ENCODE peak calls at places on chromosomes 11 and 22, in four cellular contexts. One of them, this sample, is unnamed.

GRCh38 chr11:75700940-75701339 is 16.7 kb upstream of the MOGAT2 start:
- DNase-seq in GM20000: no peak
- DNase-seq in GM23338: no peak
- DNase-seq in HL-60: no peak
- DNase-seq in this sample: no peak

GRCh38 chr22:24985824-24986214 is 33.3 kb downstream of the KIAA1671 start:
- DNase-seq in GM23338: no peak
- DNase-seq in HL-60: no peak
- DNase-seq in GM20000: no peak
- DNase-seq in this sample: no peak

GRCh38 chr11:60349990-60350389 is 22.9 kb downstream of the MS4A6E start:
- DNase-seq in GM23338: no peak
- DNase-seq in HL-60: no peak
- DNase-seq in GM20000: no peak
- DNase-seq in this sample: no peak

GRCh38 chr11:45061641-45062040 is 84.8 kb upstream of the PRDM11 start:
- DNase-seq in GM23338: no peak
- DNase-seq in GM20000: no peak
- DNase-seq in HL-60: no peak
- DNase-seq in this sample: no peak

GRCh38 chr22:27195104-27195503 is 537.7 kb downstream of the MIAT start:
- DNase-seq in HL-60: no peak
- DNase-seq in GM20000: no peak
- DNase-seq in GM23338: no peak
- DNase-seq in this sample: no peak

GRCh38 chr11:124078591-124078990 is 36.7 kb upstream of the VWA5A start:
- DNase-seq in GM20000: no peak
- DNase-seq in HL-60: no peak
- DNase-seq in GM23338: no peak
- DNase-seq in this sample: no peak

GRCh38 chr11:35103366-35104194 is 35.4 kb upstream of the CD44 start:
- DNase-seq in GM20000: no peak
- DNase-seq in HL-60: no peak
- DNase-seq in GM23338: no peak
- DNase-seq in this sample: no peak

GRCh38 chr22:49879871-49880270 is 26.2 kb downstream of the ZBED4 start:
- DNase-seq in GM23338: no peak
- DNase-seq in GM20000: no peak
- DNase-seq in HL-60: no peak
- DNase-seq in this sample: no peak

GRCh38 chr11:6755303-6755952 is 16.3 kb downstream of the OR2AG2 start:
- DNase-seq in GM23338: peak; percentile 72
- DNase-seq in HL-60: peak; percentile 10
- DNase-seq in GM20000: peak; percentile 38
- DNase-seq in this sample: peak; percentile 27

GRCh38 chr11:74278721-74279148 is 32.7 kb downstream of the P4HA3 start:
- DNase-seq in HL-60: no peak
- DNase-seq in GM20000: no peak
- DNase-seq in GM23338: no peak
- DNase-seq in this sample: no peak

GRCh38 chr11:12110201-12110713 is at the start of gene MICAL2:
- DNase-seq in GM20000: peak; percentile 95
- DNase-seq in GM23338: peak; percentile 91
- DNase-seq in HL-60: peak; percentile 67
- DNase-seq in this sample: peak; percentile 96

GRCh38 chr11:27216268-27217149 is 146.5 kb downstream of the CCDC34 start:
- DNase-seq in HL-60: no peak
- DNase-seq in GM23338: no peak
- DNase-seq in GM20000: no peak
- DNase-seq in this sample: no peak

GRCh38 chr22:37240240-37240940 is 3.7 kb downstream of the RAC2 start:
- DNase-seq in HL-60: no peak
- DNase-seq in GM20000: no peak
- DNase-seq in GM23338: no peak
- DNase-seq in this sample: no peak

GRCh38 chr11:72738199-72739141 is 13.7 kb downstream of the ARAP1 start:
- DNase-seq in GM20000: peak; percentile 68
- DNase-seq in GM23338: peak; percentile 33
- DNase-seq in HL-60: peak; percentile 88
- DNase-seq in this sample: peak; percentile 60

GRCh38 chr11:38460429-38460828 is 1862.4 kb upstream of the RAG2 start:
- DNase-seq in GM23338: no peak
- DNase-seq in HL-60: no peak
- DNase-seq in GM20000: no peak
- DNase-seq in this sample: no peak

GRCh38 chr11:3866206-3866605 is 10.7 kb downstream of the STIM1 start:
- DNase-seq in GM20000: no peak
- DNase-seq in HL-60: peak; percentile 91
- DNase-seq in GM23338: peak; percentile 17
- DNase-seq in this sample: no peak

GRCh38 chr11:31643831-31644230 is 134.3 kb downstream of the ELP4 start:
- DNase-seq in GM23338: no peak
- DNase-seq in GM20000: no peak
- DNase-seq in HL-60: no peak
- DNase-seq in this sample: no peak

GRCh38 chr11:31645747-31646146 is 136.2 kb downstream of the ELP4 start:
- DNase-seq in GM23338: no peak
- DNase-seq in HL-60: no peak
- DNase-seq in GM20000: no peak
- DNase-seq in this sample: no peak

GRCh38 chr11:31636983-31637382 is 127.4 kb downstream of the ELP4 start:
- DNase-seq in GM23338: no peak
- DNase-seq in GM20000: no peak
- DNase-seq in HL-60: no peak
- DNase-seq in this sample: no peak

GRCh38 chr11:31640611-31641010 is 131.0 kb downstream of the ELP4 start:
- DNase-seq in GM23338: peak; percentile 17
- DNase-seq in HL-60: no peak
- DNase-seq in GM20000: no peak
- DNase-seq in this sample: no peak

DNA sequence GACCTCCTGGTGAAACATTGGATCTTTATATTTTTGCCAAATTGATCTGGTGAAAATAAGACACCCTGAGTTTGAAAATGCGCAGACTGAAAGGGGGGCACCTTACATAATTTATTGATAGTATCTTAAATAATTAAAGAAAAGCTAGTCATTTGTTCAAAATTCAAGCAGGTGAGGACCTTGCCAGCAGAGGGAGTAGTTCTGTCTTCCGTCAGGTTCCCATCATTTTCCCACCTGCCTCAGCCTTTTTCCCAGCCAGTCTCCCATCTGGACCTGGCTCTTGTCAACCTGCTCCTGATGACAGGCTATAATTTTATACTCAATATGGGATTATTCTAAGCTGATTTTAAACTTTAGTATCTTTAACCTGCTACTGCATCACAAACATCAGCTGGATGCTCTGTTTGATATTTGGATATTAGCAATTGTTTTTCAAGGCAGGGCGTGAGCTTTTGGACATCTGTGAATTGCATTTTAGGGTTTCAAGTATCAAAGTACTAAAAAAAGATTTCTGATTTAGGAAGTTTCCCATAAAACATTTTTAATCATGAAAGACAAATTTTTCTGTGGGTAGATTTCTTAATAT is 132.0 kb downstream of the ELP4 start:
- DNase-seq in GM23338: peak; percentile 86
- DNase-seq in GM20000: peak; percentile 2
- DNase-seq in HL-60: no peak
- DNase-seq in this sample: no peak
- TF ChIP-seq CTCF in GM23338: peak; percentile 88
- TF ChIP-seq CTCF in GM20000: peak; percentile 22
- TF ChIP-seq CTCF in HL-60: no peak
- TF ChIP-seq CTCF in this sample: peak; percentile 67

GRCh38 chr11:127003260-127003981 is 2.9 kb upstream of the KIRREL3 start:
- DNase-seq in GM20000: peak; percentile 43
- DNase-seq in HL-60: no peak
- DNase-seq in GM23338: peak; percentile 91
- DNase-seq in this sample: peak; percentile 49
- TF ChIP-seq CTCF in GM20000: peak; percentile 17
- TF ChIP-seq CTCF in HL-60: no peak
- TF ChIP-seq CTCF in GM23338: peak; percentile 53
- TF ChIP-seq CTCF in this sample: peak; percentile 22

DNA sequence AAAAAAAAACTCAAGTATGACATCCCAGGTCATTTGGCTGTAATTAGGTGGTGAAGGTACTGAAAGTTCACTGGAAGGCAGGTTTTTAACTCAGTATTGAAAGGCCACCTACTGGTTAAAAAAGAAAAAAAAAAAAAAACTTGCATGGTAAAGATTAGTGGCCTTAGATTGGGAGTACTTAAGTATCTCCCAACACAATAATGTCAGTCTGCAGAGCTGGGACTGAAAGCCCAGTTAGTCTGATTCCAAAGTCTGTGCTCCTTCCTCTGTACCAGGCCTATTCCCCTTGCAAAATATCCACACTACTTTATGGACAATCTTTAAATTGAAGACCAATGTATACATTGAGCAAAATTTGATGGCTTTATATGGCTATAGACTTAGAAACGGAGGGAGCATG is 85.5 kb downstream of the NOX4 start:
- DNase-seq in GM20000: no peak
- DNase-seq in HL-60: no peak
- DNase-seq in GM23338: peak; percentile 68
- DNase-seq in this sample: no peak
- TF ChIP-seq CTCF in GM20000: no peak
- TF ChIP-seq CTCF in HL-60: no peak
- TF ChIP-seq CTCF in GM23338: peak; percentile 33
- TF ChIP-seq CTCF in this sample: no peak

GRCh38 chr11:64009234-64009633 is 23.0 kb downstream of the OTUB1 start:
- DNase-seq in GM23338: no peak
- DNase-seq in HL-60: no peak
- DNase-seq in GM20000: no peak
- DNase-seq in this sample: no peak

GRCh38 chr11:64007160-64007628 is 21.0 kb downstream of the OTUB1 start:
- DNase-seq in HL-60: peak; percentile 27
- DNase-seq in GM23338: peak; percentile 72
- DNase-seq in GM20000: no peak
- DNase-seq in this sample: no peak

GRCh38 chr11:64006468-64006867 is 20.2 kb downstream of the OTUB1 start:
- DNase-seq in GM20000: no peak
- DNase-seq in GM23338: no peak
- DNase-seq in HL-60: no peak
- DNase-seq in this sample: no peak

GRCh38 chr11:64008283-64008931 is 22.2 kb downstream of the OTUB1 start:
- DNase-seq in GM23338: no peak
- DNase-seq in HL-60: no peak
- DNase-seq in GM20000: no peak
- DNase-seq in this sample: no peak

DNA sequence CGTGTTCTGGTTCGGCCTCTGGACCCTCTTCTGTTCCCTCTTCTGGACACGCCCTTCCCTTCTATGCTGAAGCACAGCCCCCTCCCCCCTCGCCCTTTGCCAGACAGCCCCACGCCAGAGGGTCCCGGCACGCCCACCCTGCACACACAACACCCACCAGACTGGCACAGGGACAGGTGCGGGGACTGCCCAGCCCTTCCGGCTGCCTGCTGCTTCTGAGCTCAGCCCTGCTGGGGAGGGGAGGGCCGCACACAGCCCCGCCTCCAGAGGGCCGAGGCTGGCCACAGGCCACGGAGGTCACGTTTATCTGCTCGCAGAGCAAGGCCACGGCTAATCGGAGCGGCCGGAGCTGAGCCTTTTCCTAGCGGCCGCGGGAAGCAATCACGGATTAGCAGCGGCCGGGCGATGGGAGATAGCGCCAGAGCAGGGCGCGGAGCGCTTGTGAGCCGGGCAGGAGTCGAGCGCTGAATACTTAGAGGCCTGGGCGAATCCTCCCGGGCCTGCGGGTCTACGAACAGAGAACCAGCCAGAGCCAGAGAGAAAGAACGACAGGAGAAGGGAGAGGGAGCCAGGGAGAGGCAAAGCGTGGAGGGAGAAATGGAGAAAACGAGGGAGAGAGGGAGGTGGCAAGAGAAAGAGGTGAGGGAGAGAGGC is 21.5 kb downstream of the OTUB1 start:
- DNase-seq in HL-60: no peak
- DNase-seq in GM23338: peak; percentile 95
- DNase-seq in GM20000: no peak
- DNase-seq in this sample: peak; percentile 63
- TF ChIP-seq CTCF in HL-60: no peak
- TF ChIP-seq CTCF in GM23338: peak; percentile 21
- TF ChIP-seq CTCF in GM20000: no peak
- TF ChIP-seq CTCF in this sample: no peak

GRCh38 chr11:565921-566509 is 5.2 kb downstream of the RASSF7 start:
- DNase-seq in HL-60: no peak
- DNase-seq in GM20000: no peak
- DNase-seq in GM23338: peak; percentile 44
- DNase-seq in this sample: no peak
- TF ChIP-seq CTCF in HL-60: no peak
- TF ChIP-seq CTCF in GM20000: no peak
- TF ChIP-seq CTCF in GM23338: peak; percentile 8
- TF ChIP-seq CTCF in this sample: no peak

GRCh38 chr11:112005422-112006094 is 19.6 kb upstream of the DLAT start:
- DNase-seq in GM20000: no peak
- DNase-seq in GM23338: no peak
- DNase-seq in HL-60: no peak
- DNase-seq in this sample: no peak

GRCh38 chr11:111999111-111999510 is 26.1 kb upstream of the DLAT start:
- DNase-seq in HL-60: no peak
- DNase-seq in GM23338: no peak
- DNase-seq in GM20000: no peak
- DNase-seq in this sample: no peak

GRCh38 chr11:112002491-112003216 is 22.6 kb upstream of the DLAT start:
- DNase-seq in GM23338: no peak
- DNase-seq in GM20000: no peak
- DNase-seq in HL-60: no peak
- DNase-seq in this sample: no peak

GRCh38 chr11:112000703-112001102 is 24.5 kb upstream of the DLAT start:
- DNase-seq in HL-60: no peak
- DNase-seq in GM20000: no peak
- DNase-seq in GM23338: no peak
- DNase-seq in this sample: no peak

DNA sequence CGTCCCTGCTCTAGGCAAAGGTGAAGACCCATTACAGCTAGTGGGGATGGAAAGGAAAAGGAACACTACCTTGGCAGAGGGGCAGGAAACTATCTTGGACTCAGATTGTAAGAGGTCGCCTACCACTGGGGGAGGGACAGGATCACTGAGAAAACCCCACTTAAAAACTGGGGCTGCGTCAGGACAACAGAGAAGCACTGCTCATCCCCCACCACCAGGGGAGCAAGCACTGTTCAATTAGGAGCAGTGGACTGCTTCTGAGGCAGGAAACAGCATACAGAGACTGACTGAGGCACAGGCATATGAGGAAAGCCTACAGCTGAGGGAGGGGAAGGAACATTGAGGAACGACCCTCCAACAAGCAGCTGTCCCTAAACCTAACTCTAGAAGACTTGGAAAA is 20.8 kb upstream of the DLAT start:
- DNase-seq in GM20000: peak; percentile 65
- DNase-seq in GM23338: peak; percentile 68
- DNase-seq in HL-60: peak; percentile 47
- DNase-seq in this sample: peak; percentile 58
- TF ChIP-seq CTCF in GM20000: peak; percentile 73
- TF ChIP-seq CTCF in GM23338: peak; percentile 54
- TF ChIP-seq CTCF in HL-60: peak; percentile 65
- TF ChIP-seq CTCF in this sample: peak; percentile 85

GRCh38 chr22:32119568-32120235 is 39.4 kb downstream of the C22orf42 start:
- DNase-seq in GM20000: no peak
- DNase-seq in GM23338: peak; percentile 33
- DNase-seq in HL-60: no peak
- DNase-seq in this sample: no peak
- TF ChIP-seq CTCF in GM20000: no peak
- TF ChIP-seq CTCF in GM23338: peak; percentile 15
- TF ChIP-seq CTCF in HL-60: no peak
- TF ChIP-seq CTCF in this sample: no peak

GRCh38 chr22:38923463-38924196 is 33.8 kb upstream of the APOBEC3A start:
- DNase-seq in GM23338: peak; percentile 62
- DNase-seq in HL-60: no peak
- DNase-seq in GM20000: no peak
- DNase-seq in this sample: no peak
- TF ChIP-seq CTCF in GM23338: no peak
- TF ChIP-seq CTCF in HL-60: no peak
- TF ChIP-seq CTCF in GM20000: no peak
- TF ChIP-seq CTCF in this sample: no peak

This sample was measured in GM13977.